ENCODE peak calls at places on chromosomes 16 and 17, in seven cellular contexts. B is astrocyte of the spinal cord, X is astrocyte of the cerebellum, A is cardiac muscle cell, D is BE2C, Z is fibroblast of lung, J is prostate gland. Q is an unnamed sample.
A peak's percentile ranks its signal among the peaks of the same experiment; 100 is the strongest.

GRCh38 chr17:65856865-65857264 is 295.4 kb upstream of the AXIN2 start:
- DNase-seq in B (peak; percentile 35), X (no peak), A (peak; percentile 21), D (no peak), Z (peak; percentile 39), J (no peak), Q (no peak)

GRCh38 chr16:83615553-83615952 is 192.2 kb upstream of the HSBP1 start:
- DNase-seq in B (no peak), X (no peak), A (peak; percentile 2), D (no peak), Z (peak; percentile 39), J (no peak), Q (no peak)

GRCh38 chr16:75491876-75492275 is 3.4 kb downstream of the CHST6 start:
- DNase-seq in B (no peak), X (no peak), A (no peak), D (peak; percentile 88), Z (no peak), J (no peak), Q (no peak)

GRCh38 chr17:41962768-41963434 is 3.7 kb upstream of the CNP start:
- DNase-seq in B (peak; percentile 59), X (no peak), A (peak; percentile 72), D (peak; percentile 87), Z (peak; percentile 40), J (peak; percentile 67), Q (no peak)

GRCh38 chr17:58233547-58233946 is 4.8 kb upstream of the LPO start:
- DNase-seq in B (no peak), X (no peak), A (no peak), D (no peak), Z (no peak), J (no peak), Q (no peak)

GRCh38 chr17:49995055-49995738 is at the start of gene DLX3:
- DNase-seq in B (peak; percentile 48), X (peak; percentile 15), A (peak; percentile 80), D (peak; percentile 82), Z (peak; percentile 68), J (peak; percentile 88), Q (peak; percentile 12)

GRCh38 chr17:6548034-6548433 is 8.3 kb downstream of the PITPNM3 start:
- DNase-seq in B (no peak), X (no peak), A (no peak), D (no peak), Z (peak; percentile 7), J (no peak), Q (no peak)

GRCh38 chr17:68784431-68784830 is 170.8 kb downstream of the ABCA8 start:
- DNase-seq in B (no peak), X (no peak), A (no peak), D (no peak), Z (no peak), J (no peak), Q (no peak)

GRCh38 chr17:8056976-8057625 is 18.2 kb downstream of the ALOX15B start:
- DNase-seq in B (no peak), X (no peak), A (no peak), D (no peak), Z (no peak), J (no peak), Q (no peak)

DNA sequence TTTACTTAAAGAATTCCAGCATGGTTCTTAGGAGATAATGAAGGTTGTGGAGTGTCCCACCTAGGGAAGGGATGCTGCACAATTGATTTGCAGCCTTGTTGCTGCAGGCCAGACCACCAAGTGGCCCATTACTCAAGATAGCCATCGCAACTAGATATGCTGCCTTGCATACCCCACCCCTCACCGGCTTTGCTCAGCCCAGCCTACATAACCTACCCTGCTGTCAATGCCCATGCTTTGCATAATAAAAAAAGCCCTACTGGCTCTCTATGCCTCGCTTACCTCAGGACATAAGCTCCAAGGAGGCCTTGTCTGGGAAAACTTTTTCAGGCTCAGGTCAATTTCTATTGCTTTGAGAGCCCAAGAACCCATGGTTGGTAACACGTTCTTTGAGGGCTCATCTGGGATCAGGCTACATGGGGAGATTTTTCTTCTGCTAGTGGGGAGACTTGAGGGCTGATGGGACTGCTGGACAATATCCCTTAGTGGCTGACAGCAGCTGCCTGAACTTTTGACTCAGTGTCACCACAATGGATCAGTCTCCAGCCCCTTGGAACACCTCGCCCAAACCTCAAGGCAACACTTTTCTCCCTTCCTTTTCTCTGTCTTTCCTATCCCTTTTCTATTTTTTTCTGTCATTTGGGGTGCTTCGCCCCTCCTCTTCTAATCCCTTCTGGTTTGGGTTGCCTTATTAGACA is 38.3 kb downstream of the SCPEP1 start:
- DNase-seq in B (no peak), X (no peak), A (no peak), D (no peak), Z (no peak), J (no peak), Q (no peak)
- TF ChIP-seq CTCF in B (no peak), X (no peak), A (no peak), D (no peak), Z (no peak), J (no peak), Q (no peak)

DNA sequence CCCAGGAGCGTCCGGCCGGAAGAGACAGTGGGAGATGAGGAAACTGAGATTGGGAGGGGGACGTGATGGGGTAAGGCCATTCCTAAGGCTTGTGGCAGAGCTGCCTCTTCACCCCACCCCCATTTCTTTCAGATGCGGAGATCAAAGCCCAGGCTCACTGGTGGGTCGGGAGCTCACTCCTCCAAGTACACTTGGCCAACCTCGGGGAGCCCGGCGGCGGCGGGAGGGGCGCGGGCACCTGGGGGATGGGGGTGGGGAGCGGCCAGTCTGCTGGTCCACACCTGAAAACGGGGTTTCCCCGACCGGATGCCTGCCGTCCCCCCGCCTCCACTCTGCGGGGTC is 17.7 kb upstream of the CBX8 start:
- DNase-seq in B (no peak), X (no peak), A (no peak), D (no peak), Z (no peak), J (no peak), Q (no peak)
- H3K4me3 ChIP-seq in B (no peak overlapping the region), X (no peak overlapping the region), A (no peak overlapping the region), D (no peak overlapping the region), Z (no peak overlapping the region), J (peak overlapping the region; percentile 25), Q (no peak overlapping the region)

GRCh38 chr16:50674831-50675230 is 6.3 kb downstream of the SNX20 start:
- DNase-seq in B (no peak), X (no peak), A (no peak), D (no peak), Z (no peak), J (no peak), Q (no peak)

GRCh38 chr16:50676684-50677225 is 4.4 kb downstream of the SNX20 start:
- DNase-seq in B (no peak), X (no peak), A (no peak), D (no peak), Z (no peak), J (no peak), Q (no peak)

GRCh38 chr16:50675686-50676610 is 5.2 kb downstream of the SNX20 start:
- DNase-seq in B (no peak), X (no peak), A (no peak), D (no peak), Z (no peak), J (peak; percentile 27), Q (no peak)

GRCh38 chr16:50679266-50679665 is 1.8 kb downstream of the SNX20 start:
- DNase-seq in B (no peak), X (no peak), A (no peak), D (no peak), Z (no peak), J (no peak), Q (no peak)

GRCh38 chr16:50677351-50677750 is 3.8 kb downstream of the SNX20 start:
- DNase-seq in B (no peak), X (no peak), A (no peak), D (no peak), Z (no peak), J (no peak), Q (no peak)
- TF ChIP-seq CTCF in B (peak; percentile 34), X (peak; percentile 13), A (peak; percentile 37), D (peak; percentile 25), Z (no peak), J (no peak), Q (peak; percentile 7)

DNA sequence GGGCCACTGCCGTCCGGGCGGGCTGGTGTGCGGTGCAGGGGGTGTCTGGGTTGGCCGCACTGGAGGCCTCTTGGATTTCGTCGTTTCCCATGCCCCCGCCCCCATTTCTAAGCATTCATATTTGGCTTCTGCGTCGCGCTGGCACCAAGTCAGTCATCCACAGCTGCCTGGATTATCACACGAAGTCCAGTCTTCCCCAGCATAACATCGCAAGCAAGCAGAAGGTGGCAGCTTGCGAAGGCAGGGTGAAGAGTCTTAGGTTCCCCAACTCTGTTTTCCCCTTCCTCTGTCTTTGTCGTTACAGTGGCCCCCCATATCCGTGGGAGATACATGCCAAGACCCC is 43.5 kb downstream of the ELAC2 start:
- DNase-seq in B (no peak), X (no peak), A (peak; percentile 37), D (no peak), Z (peak; percentile 32), J (no peak), Q (no peak)
- H3K4me3 ChIP-seq in B (peak overlapping the region; percentile 10), X (peak overlapping the region; percentile 38), A (no peak overlapping the region), D (no peak overlapping the region), Z (peak overlapping the region; percentile 42), J (peak overlapping the region; percentile 27), Q (peak overlapping the region; percentile 48)

GRCh38 chr16:78244131-78244899 is 144.9 kb downstream of the WWOX start:
- DNase-seq in B (no peak), X (no peak), A (no peak), D (no peak), Z (peak; percentile 6), J (no peak), Q (no peak)

GRCh38 chr16:78249832-78250231 is 150.4 kb downstream of the WWOX start:
- DNase-seq in B (no peak), X (no peak), A (no peak), D (no peak), Z (no peak), J (no peak), Q (no peak)

GRCh38 chr16:78252757-78253156 is 153.3 kb downstream of the WWOX start:
- DNase-seq in B (no peak), X (no peak), A (no peak), D (no peak), Z (no peak), J (no peak), Q (no peak)

GRCh38 chr16:78251115-78251514 is 151.7 kb downstream of the WWOX start:
- DNase-seq in B (no peak), X (no peak), A (no peak), D (no peak), Z (no peak), J (no peak), Q (no peak)

GRCh38 chr16:78249056-78249455 is 149.6 kb downstream of the WWOX start:
- DNase-seq in B (no peak), X (no peak), A (no peak), D (no peak), Z (no peak), J (no peak), Q (no peak)
- TF ChIP-seq CTCF in B (no peak), X (no peak), A (no peak), D (no peak), Z (no peak), J (no peak), Q (no peak)

Q was measured in AG04449.